ENCODE peak calls at places on chromosomes 3 and 15, in ten cellular contexts. One of them, this sample, is unnamed.

GRCh38 chr3:72848703-72849081 is 447 bp upstream of the SHQ1 start:
- DNase-seq in HepG2: no peak
- DNase-seq in adrenal gland: no peak
- DNase-seq in H1: no peak
- DNase-seq in right lobe of liver: no peak
- DNase-seq in IMR-90: no peak
- DNase-seq in body of pancreas: no peak
- DNase-seq in HCT116: no peak
- DNase-seq in vagina: no peak
- DNase-seq in heart left ventricle: no peak
- DNase-seq in this sample: no peak

GRCh38 chr3:13120246-13120927 is 47.2 kb upstream of the IQSEC1 start:
- DNase-seq in H1: no peak
- DNase-seq in HepG2: no peak
- DNase-seq in HCT116: no peak
- DNase-seq in vagina: no peak
- DNase-seq in body of pancreas: no peak
- DNase-seq in heart left ventricle: no peak
- DNase-seq in adrenal gland: no peak
- DNase-seq in IMR-90: no peak
- DNase-seq in right lobe of liver: no peak
- DNase-seq in this sample: no peak

GRCh38 chr3:87756616-87757015 is 302.2 kb downstream of the CGGBP1 start:
- DNase-seq in IMR-90: no peak
- DNase-seq in adrenal gland: no peak
- DNase-seq in H1: no peak
- DNase-seq in vagina: no peak
- DNase-seq in HepG2: peak
- DNase-seq in body of pancreas: no peak
- DNase-seq in heart left ventricle: no peak
- DNase-seq in HCT116: no peak
- DNase-seq in right lobe of liver: no peak
- DNase-seq in this sample: no peak

GRCh38 chr15:66323312-66323928 is 30.1 kb downstream of the DIS3L start:
- DNase-seq in adrenal gland: no peak
- DNase-seq in H1: no peak
- DNase-seq in HCT116: no peak
- DNase-seq in HepG2: no peak
- DNase-seq in vagina: no peak
- DNase-seq in IMR-90: no peak
- DNase-seq in body of pancreas: no peak
- DNase-seq in heart left ventricle: no peak
- DNase-seq in right lobe of liver: no peak
- DNase-seq in this sample: no peak

GRCh38 chr15:48935236-48935635 is 28.5 kb downstream of the SHC4 start:
- DNase-seq in vagina: no peak
- DNase-seq in adrenal gland: no peak
- DNase-seq in HCT116: no peak
- DNase-seq in H1: no peak
- DNase-seq in heart left ventricle: no peak
- DNase-seq in HepG2: no peak
- DNase-seq in right lobe of liver: no peak
- DNase-seq in IMR-90: no peak
- DNase-seq in body of pancreas: no peak
- DNase-seq in this sample: no peak

GRCh38 chr3:185216587-185216918 is 37.3 kb downstream of the EHHADH start:
- DNase-seq in HCT116: no peak
- DNase-seq in HepG2: peak
- DNase-seq in right lobe of liver: no peak
- DNase-seq in vagina: no peak
- DNase-seq in adrenal gland: peak
- DNase-seq in body of pancreas: peak
- DNase-seq in IMR-90: no peak
- DNase-seq in H1: no peak
- DNase-seq in heart left ventricle: no peak
- DNase-seq in this sample: no peak

GRCh38 chr3:105615814-105616213 is 249.1 kb downstream of the ALCAM start:
- DNase-seq in body of pancreas: no peak
- DNase-seq in heart left ventricle: no peak
- DNase-seq in HCT116: no peak
- DNase-seq in right lobe of liver: no peak
- DNase-seq in HepG2: no peak
- DNase-seq in H1: no peak
- DNase-seq in vagina: no peak
- DNase-seq in adrenal gland: no peak
- DNase-seq in IMR-90: no peak
- DNase-seq in this sample: no peak

GRCh38 chr3:67635257-67635656 is 19.2 kb downstream of the SUCLG2 start:
- DNase-seq in adrenal gland: no peak
- DNase-seq in H1: no peak
- DNase-seq in vagina: no peak
- DNase-seq in HepG2: no peak
- DNase-seq in right lobe of liver: no peak
- DNase-seq in body of pancreas: no peak
- DNase-seq in IMR-90: peak
- DNase-seq in heart left ventricle: no peak
- DNase-seq in HCT116: no peak
- DNase-seq in this sample: no peak

GRCh38 chr3:36312351-36312750 is 68.0 kb upstream of the STAC start:
- DNase-seq in IMR-90: no peak
- DNase-seq in body of pancreas: no peak
- DNase-seq in vagina: no peak
- DNase-seq in heart left ventricle: no peak
- DNase-seq in adrenal gland: no peak
- DNase-seq in right lobe of liver: no peak
- DNase-seq in H1: no peak
- DNase-seq in HCT116: no peak
- DNase-seq in HepG2: no peak
- DNase-seq in this sample: no peak

GRCh38 chr3:198113219-198114053 is 153.4 kb downstream of the LMLN start:
- DNase-seq in IMR-90: no peak
- DNase-seq in heart left ventricle: no peak
- DNase-seq in vagina: no peak
- DNase-seq in body of pancreas: no peak
- DNase-seq in H1: no peak
- DNase-seq in HCT116: no peak
- DNase-seq in right lobe of liver: no peak
- DNase-seq in HepG2: no peak
- DNase-seq in adrenal gland: no peak
- DNase-seq in this sample: peak

GRCh38 chr3:194993896-194994295 is 277.1 kb downstream of the XXYLT1 start:
- DNase-seq in IMR-90: no peak
- DNase-seq in HepG2: no peak
- DNase-seq in body of pancreas: no peak
- DNase-seq in right lobe of liver: no peak
- DNase-seq in vagina: peak
- DNase-seq in H1: no peak
- DNase-seq in adrenal gland: no peak
- DNase-seq in HCT116: no peak
- DNase-seq in heart left ventricle: no peak
- DNase-seq in this sample: no peak

GRCh38 chr3:194994551-194994981 is 276.4 kb downstream of the XXYLT1 start:
- DNase-seq in H1: no peak
- DNase-seq in vagina: peak
- DNase-seq in body of pancreas: no peak
- DNase-seq in heart left ventricle: no peak
- DNase-seq in right lobe of liver: no peak
- DNase-seq in HCT116: no peak
- DNase-seq in HepG2: no peak
- DNase-seq in IMR-90: no peak
- DNase-seq in adrenal gland: no peak
- DNase-seq in this sample: no peak

GRCh38 chr3:194996746-194997145 is 274.2 kb downstream of the XXYLT1 start:
- DNase-seq in body of pancreas: no peak
- DNase-seq in vagina: peak
- DNase-seq in heart left ventricle: no peak
- DNase-seq in H1: no peak
- DNase-seq in IMR-90: no peak
- DNase-seq in HepG2: no peak
- DNase-seq in right lobe of liver: peak
- DNase-seq in adrenal gland: no peak
- DNase-seq in HCT116: no peak
- DNase-seq in this sample: no peak

GRCh38 chr3:194995922-194996321 is 275.0 kb downstream of the XXYLT1 start:
- DNase-seq in HepG2: no peak
- DNase-seq in vagina: peak
- DNase-seq in body of pancreas: no peak
- DNase-seq in adrenal gland: no peak
- DNase-seq in IMR-90: no peak
- DNase-seq in heart left ventricle: no peak
- DNase-seq in HCT116: no peak
- DNase-seq in right lobe of liver: peak
- DNase-seq in H1: no peak
- DNase-seq in this sample: no peak

GRCh38 chr3:194995334-194995733 is 275.6 kb downstream of the XXYLT1 start:
- DNase-seq in body of pancreas: no peak
- DNase-seq in heart left ventricle: no peak
- DNase-seq in HCT116: no peak
- DNase-seq in H1: no peak
- DNase-seq in IMR-90: no peak
- DNase-seq in adrenal gland: no peak
- DNase-seq in right lobe of liver: no peak
- DNase-seq in vagina: peak
- DNase-seq in HepG2: peak
- DNase-seq in this sample: no peak
- TF ChIP-seq POLR2A in body of pancreas: no peak
- TF ChIP-seq POLR2A in heart left ventricle: no peak
- TF ChIP-seq POLR2A in HCT116: no peak
- TF ChIP-seq POLR2A in H1: no peak
- TF ChIP-seq POLR2A in IMR-90: no peak
- TF ChIP-seq POLR2A in adrenal gland: no peak
- TF ChIP-seq POLR2A in right lobe of liver: no peak
- TF ChIP-seq POLR2A in vagina: no peak
- TF ChIP-seq POLR2A in HepG2: no peak
- TF ChIP-seq POLR2A in this sample: no peak

GRCh38 chr3:44729384-44729910 is at the start of gene ZNF501:
- DNase-seq in heart left ventricle: peak
- DNase-seq in right lobe of liver: peak
- DNase-seq in IMR-90: peak
- DNase-seq in HepG2: peak
- DNase-seq in vagina: no peak
- DNase-seq in adrenal gland: peak
- DNase-seq in HCT116: no peak
- DNase-seq in body of pancreas: peak
- DNase-seq in H1: peak
- DNase-seq in this sample: peak
- TF ChIP-seq POLR2A in heart left ventricle: peak
- TF ChIP-seq POLR2A in right lobe of liver: no peak
- TF ChIP-seq POLR2A in IMR-90: no peak
- TF ChIP-seq POLR2A in HepG2: peak
- TF ChIP-seq POLR2A in vagina: no peak
- TF ChIP-seq POLR2A in adrenal gland: peak
- TF ChIP-seq POLR2A in HCT116: no peak
- TF ChIP-seq POLR2A in body of pancreas: peak
- TF ChIP-seq POLR2A in H1: peak
- TF ChIP-seq POLR2A in this sample: no peak

GRCh38 chr15:43796566-43796965 is 3.5 kb downstream of the SERINC4 start:
- DNase-seq in HepG2: no peak
- DNase-seq in right lobe of liver: no peak
- DNase-seq in heart left ventricle: no peak
- DNase-seq in IMR-90: no peak
- DNase-seq in body of pancreas: no peak
- DNase-seq in HCT116: no peak
- DNase-seq in H1: no peak
- DNase-seq in adrenal gland: no peak
- DNase-seq in vagina: no peak
- DNase-seq in this sample: no peak

GRCh38 chr15:43795997-43796396 is 3.9 kb downstream of the SERF2 start:
- DNase-seq in right lobe of liver: no peak
- DNase-seq in HCT116: no peak
- DNase-seq in vagina: no peak
- DNase-seq in body of pancreas: no peak
- DNase-seq in adrenal gland: no peak
- DNase-seq in IMR-90: no peak
- DNase-seq in H1: peak
- DNase-seq in HepG2: no peak
- DNase-seq in heart left ventricle: no peak
- DNase-seq in this sample: no peak

GRCh38 chr15:43799209-43799944 is 643 bp downstream of the SERINC4 start:
- DNase-seq in adrenal gland: no peak
- DNase-seq in heart left ventricle: no peak
- DNase-seq in HCT116: no peak
- DNase-seq in body of pancreas: peak
- DNase-seq in vagina: no peak
- DNase-seq in right lobe of liver: no peak
- DNase-seq in HepG2: no peak
- DNase-seq in IMR-90: no peak
- DNase-seq in H1: no peak
- DNase-seq in this sample: no peak

GRCh38 chr15:43799945-43800285 is at the start of gene SERINC4:
- DNase-seq in body of pancreas: no peak
- DNase-seq in heart left ventricle: no peak
- DNase-seq in adrenal gland: peak
- DNase-seq in HepG2: no peak
- DNase-seq in vagina: no peak
- DNase-seq in HCT116: no peak
- DNase-seq in right lobe of liver: no peak
- DNase-seq in H1: no peak
- DNase-seq in IMR-90: no peak
- DNase-seq in this sample: no peak

GRCh38 chr15:43800286-43801136 is at the start of gene HYPK:
- DNase-seq in adrenal gland: peak
- DNase-seq in HepG2: peak
- DNase-seq in vagina: peak
- DNase-seq in right lobe of liver: peak
- DNase-seq in H1: peak
- DNase-seq in IMR-90: peak
- DNase-seq in heart left ventricle: peak
- DNase-seq in body of pancreas: peak
- DNase-seq in HCT116: peak
- DNase-seq in this sample: peak
- TF ChIP-seq POLR2A in adrenal gland: peak
- TF ChIP-seq POLR2A in HepG2: peak
- TF ChIP-seq POLR2A in vagina: peak
- TF ChIP-seq POLR2A in right lobe of liver: peak
- TF ChIP-seq POLR2A in H1: peak
- TF ChIP-seq POLR2A in IMR-90: peak
- TF ChIP-seq POLR2A in heart left ventricle: peak
- TF ChIP-seq POLR2A in body of pancreas: peak
- TF ChIP-seq POLR2A in HCT116: peak
- TF ChIP-seq POLR2A in this sample: no peak

DNA sequence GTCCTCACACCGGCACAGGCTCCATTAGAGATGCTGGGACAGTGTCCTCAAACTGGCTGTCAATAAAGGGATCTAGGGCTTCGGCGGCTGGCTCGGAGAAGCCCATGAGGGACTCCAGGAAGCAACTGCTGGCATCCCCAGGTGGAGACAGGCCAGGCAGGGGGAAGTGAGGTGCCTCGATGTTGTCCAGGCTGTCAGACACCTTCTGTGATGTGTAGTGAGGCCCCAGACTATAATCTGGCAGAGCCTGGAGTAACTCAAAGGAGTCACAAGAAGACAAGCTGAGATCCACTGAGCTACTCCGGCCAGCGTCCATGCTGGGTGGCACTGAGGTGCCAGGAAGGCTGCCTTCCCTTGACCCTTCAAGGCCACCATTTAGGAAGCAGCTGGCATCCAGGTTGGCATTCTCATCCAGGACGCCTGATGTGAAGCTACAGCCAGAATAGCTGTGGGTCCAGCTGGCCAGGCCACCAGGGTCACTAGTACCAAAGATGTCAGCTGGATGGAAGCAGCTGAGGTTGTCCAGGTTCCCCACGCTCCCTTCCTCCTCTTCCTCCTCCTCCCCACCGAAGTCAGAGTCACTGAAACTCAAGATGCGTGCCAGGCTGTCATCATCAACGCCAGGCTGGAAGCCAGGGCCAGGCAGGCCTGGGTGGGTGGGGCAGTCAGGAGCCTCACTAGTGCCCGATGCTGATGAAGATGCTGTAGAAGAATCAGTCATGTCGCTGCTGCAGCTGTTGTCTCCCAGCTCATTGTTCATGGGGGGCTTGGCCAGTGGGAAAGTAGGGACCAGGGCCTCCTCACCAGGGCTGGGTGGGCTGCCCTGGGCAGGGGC is 10.1 kb downstream of the CSRNP1 start:
- DNase-seq in heart left ventricle: no peak
- DNase-seq in HepG2: no peak
- DNase-seq in right lobe of liver: no peak
- DNase-seq in IMR-90: no peak
- DNase-seq in vagina: no peak
- DNase-seq in H1: no peak
- DNase-seq in adrenal gland: peak
- DNase-seq in body of pancreas: no peak
- DNase-seq in HCT116: no peak
- DNase-seq in this sample: peak
- TF ChIP-seq POLR2A in heart left ventricle: no peak
- TF ChIP-seq POLR2A in HepG2: no peak
- TF ChIP-seq POLR2A in right lobe of liver: peak
- TF ChIP-seq POLR2A in IMR-90: no peak
- TF ChIP-seq POLR2A in vagina: no peak
- TF ChIP-seq POLR2A in H1: no peak
- TF ChIP-seq POLR2A in adrenal gland: no peak
- TF ChIP-seq POLR2A in body of pancreas: no peak
- TF ChIP-seq POLR2A in HCT116: no peak
- TF ChIP-seq POLR2A in this sample: no peak

This sample was measured in upper lobe of left lung.